ENCODE peak calls at places on chromosomes 4 and X, in five cellular contexts. X, Y, N, S and P are unnamed samples.
A peak's percentile ranks its signal among the peaks of the same experiment; 100 is the strongest.

GRCh38 chrX:100829730-100830129 is 9.5 kb downstream of the CSTF2 start:
- DNase-seq in X (no peak), Y (no peak), N (no peak), S (no peak), P (no peak)

GRCh38 chr4:139014391-139015268 is 951 bp upstream of the NOCT start:
- DNase-seq in X (no peak), Y (no peak), N (peak; percentile 83), S (no peak), P (no peak)

GRCh38 chr4:33551244-33551643 is 2693.1 kb downstream of the ARAP2 start:
- DNase-seq in X (no peak), Y (no peak), N (no peak), S (no peak), P (no peak)

GRCh38 chr4:107877361-107877760 is 52.6 kb downstream of the SGMS2 start:
- DNase-seq in X (no peak), Y (no peak), N (no peak), S (no peak), P (no peak)

GRCh38 chrX:41352329-41352801 is 18.4 kb downstream of the DDX3X start:
- DNase-seq in X (no peak), Y (no peak), N (no peak), S (no peak), P (no peak)

GRCh38 chr4:105191621-105192210 is 45.0 kb downstream of the TET2 start:
- DNase-seq in X (no peak), Y (no peak), N (no peak), S (no peak), P (no peak)

GRCh38 chr4:8304827-8305695 is 35.5 kb downstream of the HTRA3 start:
- DNase-seq in X (peak; percentile 24), Y (no peak), N (no peak), S (peak; percentile 29), P (peak; percentile 11)

GRCh38 chr4:16082038-16082423 is 1.8 kb downstream of the PROM1 start:
- DNase-seq in X (no peak), Y (no peak), N (no peak), S (no peak), P (no peak)

GRCh38 chr4:7382634-7383014 is 52.1 kb downstream of the PSAPL1 start:
- DNase-seq in X (no peak), Y (no peak), N (no peak), S (no peak), P (peak; percentile 13)

GRCh38 chr4:82429728-82430192 is 502 bp downstream of the HNRNPDL start:
- DNase-seq in X (no peak), Y (no peak), N (no peak), S (no peak), P (peak; percentile 94)

GRCh38 chr4:15536552-15537499 is 67.1 kb downstream of the CC2D2A start:
- DNase-seq in X (no peak), Y (no peak), N (no peak), S (no peak), P (no peak)

GRCh38 chrX:29690061-29690460 is 525.3 kb upstream of the MAGEB2 start:
- DNase-seq in X (no peak), Y (no peak), N (no peak), S (no peak), P (no peak)

GRCh38 chr4:36244257-36245084 is at the start of gene ARAP2:
- DNase-seq in X (peak; percentile 82), Y (no peak), N (no peak), S (peak; percentile 77), P (peak; percentile 95)

GRCh38 chr4:73705721-73706120 is 34.6 kb upstream of the CXCL8 start:
- DNase-seq in X (no peak), Y (no peak), N (no peak), S (no peak), P (no peak)

GRCh38 chr4:14749910-14750309 is 252.4 kb upstream of the CPEB2 start:
- DNase-seq in X (no peak), Y (no peak), N (no peak), S (no peak), P (peak; percentile 33)

GRCh38 chr4:1725521-1725920 is 4.2 kb downstream of the TACC3 start:
- DNase-seq in X (no peak), Y (no peak), N (no peak), S (peak; percentile 43), P (peak; percentile 29)
- H3K4me1 ChIP-seq in X (peaks cover 37% of the 10 kb centered on the region), Y (peaks cover 15% of the 10 kb centered on the region), N (peaks cover 33% of the 10 kb centered on the region), S (no peaks in the 10 kb centered on the region), P (peaks cover 90% of the 10 kb centered on the region)

DNA sequence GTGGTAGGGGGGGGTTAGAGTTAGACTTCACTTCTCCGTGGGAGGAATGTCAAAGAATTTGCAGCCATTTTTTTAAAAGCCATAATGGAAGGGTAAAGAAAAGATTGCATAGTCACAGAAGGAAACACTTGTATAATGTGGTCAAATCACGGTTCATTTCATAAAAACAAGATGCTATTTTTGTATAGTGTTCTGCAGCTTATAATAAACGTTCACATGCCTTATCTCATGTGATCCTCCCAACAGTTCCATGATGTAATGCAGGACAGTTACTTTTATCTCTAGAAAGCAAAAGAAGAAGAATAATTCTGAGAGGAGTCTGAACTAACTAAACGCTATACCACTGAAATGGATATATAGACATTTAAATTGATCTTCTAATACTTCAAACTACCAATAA is 71.3 kb upstream of the CAMK2D start:
- DNase-seq in X (no peak), Y (no peak), N (no peak), S (no peak), P (no peak)
- H3K4me1 ChIP-seq in X (no peaks in the 10 kb centered on the region), Y (peaks cover 5% of the 10 kb centered on the region), N (no peaks in the 10 kb centered on the region), S (no peaks in the 10 kb centered on the region), P (peaks cover 11% of the 10 kb centered on the region)

DNA sequence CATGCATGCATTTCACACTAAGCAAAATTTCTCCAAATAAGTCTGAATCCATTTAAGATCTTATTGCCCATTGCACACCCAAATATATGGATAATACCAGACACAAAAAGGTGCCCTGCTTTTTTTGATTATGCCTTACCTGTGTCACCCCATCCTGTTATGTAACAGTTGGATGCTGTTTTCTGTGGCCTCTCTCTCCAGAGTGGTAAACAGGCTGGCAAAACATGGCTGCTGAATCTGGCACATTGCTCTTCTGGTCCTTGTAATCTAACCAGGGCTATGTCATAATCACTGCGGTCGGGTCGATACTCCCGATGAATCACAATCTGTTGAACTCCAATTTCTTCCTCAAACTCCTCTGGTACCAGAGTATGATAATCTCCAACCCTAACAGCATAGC is 70.1 kb downstream of the PRSS12 start:
- DNase-seq in X (no peak), Y (no peak), N (no peak), S (peak; percentile 77), P (no peak)
- H3K4me1 ChIP-seq in X (no peaks in the 10 kb centered on the region), Y (peaks cover 10% of the 10 kb centered on the region), N (peaks cover 16% of the 10 kb centered on the region), S (no peaks in the 10 kb centered on the region), P (peaks cover 12% of the 10 kb centered on the region)

GRCh38 chr4:98659741-98660507 is 1.5 kb upstream of the TSPAN5 start:
- DNase-seq in X (no peak), Y (no peak), N (no peak), S (no peak), P (no peak)

GRCh38 chr4:98658287-98659105 is at the start of gene TSPAN5:
- DNase-seq in X (peak; percentile 89), Y (peak; percentile 46), N (no peak), S (peak; percentile 84), P (peak; percentile 92)

GRCh38 chr4:98656443-98656842 is 2.0 kb downstream of the TSPAN5 start:
- DNase-seq in X (no peak), Y (no peak), N (no peak), S (no peak), P (no peak)

GRCh38 chr4:98659106-98659592 is 738 bp upstream of the TSPAN5 start:
- DNase-seq in X (no peak), Y (no peak), N (no peak), S (no peak), P (no peak)

GRCh38 chr4:98657531-98658286 is 702 bp downstream of the TSPAN5 start:
- DNase-seq in X (peak; percentile 55), Y (no peak), N (no peak), S (no peak), P (no peak)
- H3K4me1 ChIP-seq in X (no peaks in the 10 kb centered on the region), Y (peaks cover 11% of the 10 kb centered on the region), N (peaks cover 35% of the 10 kb centered on the region), S (no peaks in the 10 kb centered on the region), P (peaks cover 16% of the 10 kb centered on the region)

GRCh38 chr4:128832253-128832641 is 22.7 kb downstream of the JADE1 start:
- DNase-seq in X (no peak), Y (no peak), N (no peak), S (no peak), P (no peak)
- H3K4me1 ChIP-seq in X (peaks cover 8% of the 10 kb centered on the region), Y (peaks cover 28% of the 10 kb centered on the region), N (peaks cover 5% of the 10 kb centered on the region), S (no peaks in the 10 kb centered on the region), P (peaks cover 44% of the 10 kb centered on the region)